ENCODE peak calls at places on chromosomes 12 and 14, in eight cellular contexts. B, Q, U, V, W, E, G and C are unnamed samples.

GRCh38 chr14:35631071-35631805 is 97.3 kb downstream of the INSM2 start:
- DNase-seq in B (no peak), Q (no peak), U (no peak), V (no peak), W (no peak), E (no peak), G (no peak), C (no peak)

GRCh38 chr14:52312872-52313492 is 1.1 kb upstream of the PTGER2 start:
- DNase-seq in B (no peak), Q (no peak), U (no peak), V (no peak), W (peak), E (peak), G (no peak), C (no peak)

GRCh38 chr14:105419305-105420091 is at the start of gene MTA1:
- DNase-seq in B (peak), Q (no peak), U (no peak), V (peak), W (no peak), E (peak), G (no peak), C (no peak)

GRCh38 chr12:113259499-113259953 is 38.3 kb downstream of the TPCN1 start:
- DNase-seq in B (no peak), Q (peak), U (no peak), V (no peak), W (peak), E (no peak), G (no peak), C (no peak)

GRCh38 chr12:85642810-85643209 is 193.4 kb downstream of the RASSF9 start:
- DNase-seq in B (no peak), Q (no peak), U (no peak), V (peak), W (peak), E (peak), G (no peak), C (no peak)

GRCh38 chr14:63394856-63395255 is 76.1 kb upstream of the GPHB5 start:
- DNase-seq in B (no peak), Q (no peak), U (no peak), V (peak), W (no peak), E (no peak), G (no peak), C (no peak)

GRCh38 chr12:29725587-29726320 is 58.0 kb downstream of the TMTC1 start:
- DNase-seq in B (no peak), Q (no peak), U (no peak), V (no peak), W (peak), E (no peak), G (no peak), C (peak)

GRCh38 chr14:46048127-46048526 is 603.5 kb downstream of the RPL10L start:
- DNase-seq in B (peak), Q (peak), U (no peak), V (peak), W (no peak), E (peak), G (no peak), C (no peak)

GRCh38 chr12:10701226-10701681 is 21.9 kb downstream of the YBX3 start:
- DNase-seq in B (no peak), Q (no peak), U (no peak), V (no peak), W (no peak), E (no peak), G (no peak), C (no peak)

GRCh38 chr14:36941783-36942521 is 230.5 kb downstream of the SLC25A21 start:
- DNase-seq in B (peak), Q (peak), U (peak), V (peak), W (peak), E (peak), G (peak), C (peak)

GRCh38 chr12:11856971-11857370 is 207.5 kb downstream of the ETV6 start:
- DNase-seq in B (no peak), Q (no peak), U (no peak), V (peak), W (no peak), E (no peak), G (no peak), C (no peak)

GRCh38 chr12:47686645-47687240 is 19.1 kb downstream of the RPAP3 start:
- DNase-seq in B (peak), Q (no peak), U (no peak), V (peak), W (peak), E (peak), G (no peak), C (no peak)

GRCh38 chr12:48235796-48236333 is 32.8 kb upstream of the OR10AD1 start:
- DNase-seq in B (no peak), Q (no peak), U (no peak), V (no peak), W (peak), E (no peak), G (no peak), C (no peak)

GRCh38 chr12:94280063-94280462 is 131.7 kb downstream of the PLXNC1 start:
- DNase-seq in B (no peak), Q (no peak), U (no peak), V (no peak), W (no peak), E (no peak), G (no peak), C (no peak)

GRCh38 chr12:122944588-122944987 is 21.7 kb downstream of the ABCB9 start:
- DNase-seq in B (no peak), Q (no peak), U (no peak), V (peak), W (peak), E (no peak), G (no peak), C (peak)

GRCh38 chr12:13339091-13339490 is 142.6 kb downstream of the EMP1 start:
- DNase-seq in B (no peak), Q (no peak), U (no peak), V (peak), W (no peak), E (no peak), G (no peak), C (no peak)

GRCh38 chr14:54815016-54815415 is 87.6 kb downstream of the GCH1 start:
- DNase-seq in B (peak), Q (no peak), U (no peak), V (no peak), W (peak), E (no peak), G (no peak), C (peak)

GRCh38 chr14:23131482-23131881 is 12.4 kb upstream of the CEBPE start:
- DNase-seq in B (no peak), Q (no peak), U (no peak), V (no peak), W (no peak), E (no peak), G (no peak), C (no peak)

GRCh38 chr12:122517877-122518276 is 8.9 kb downstream of the RSRC2 start:
- DNase-seq in B (peak), Q (no peak), U (no peak), V (peak), W (peak), E (no peak), G (no peak), C (no peak)

GRCh38 chr12:4172999-4173398 is 100.6 kb upstream of the CCND2 start:
- DNase-seq in B (no peak), Q (no peak), U (no peak), V (no peak), W (no peak), E (no peak), G (no peak), C (no peak)

GRCh38 chr14:73462815-73463214 is 4.5 kb upstream of the NUMB start:
- DNase-seq in B (no peak), Q (no peak), U (no peak), V (no peak), W (peak), E (no peak), G (no peak), C (no peak)

GRCh38 chr14:51028851-51029754 is 65.8 kb downstream of the TRIM9 start:
- DNase-seq in B (no peak), Q (no peak), U (no peak), V (peak), W (no peak), E (no peak), G (no peak), C (no peak)

GRCh38 chr14:87044807-87045206 is 948.2 kb downstream of the GALC start:
- DNase-seq in B (no peak), Q (no peak), U (no peak), V (no peak), W (no peak), E (no peak), G (no peak), C (no peak)

GRCh38 chr14:72513994-72514659 is 379.8 kb downstream of the DPF3 start:
- DNase-seq in B (peak), Q (peak), U (no peak), V (peak), W (peak), E (peak), G (no peak), C (no peak)

GRCh38 chr14:106564058-106564643 is 1037.8 kb downstream of the TMEM121 start:
- DNase-seq in B (peak), Q (no peak), U (no peak), V (no peak), W (no peak), E (peak), G (peak), C (no peak)

GRCh38 chr14:89750206-89750867 is 204.2 kb downstream of the EFCAB11 start:
- DNase-seq in B (no peak), Q (no peak), U (no peak), V (no peak), W (peak), E (no peak), G (no peak), C (no peak)

GRCh38 chr12:65941388-65941787 is 117.1 kb downstream of the HMGA2 start:
- DNase-seq in B (peak), Q (no peak), U (no peak), V (peak), W (peak), E (no peak), G (no peak), C (no peak)

GRCh38 chr12:10873374-10873773 is 10.7 kb downstream of the PRH1 start:
- DNase-seq in B (no peak), Q (no peak), U (no peak), V (no peak), W (peak), E (no peak), G (no peak), C (no peak)

GRCh38 chr14:89040438-89041244 is 216.2 kb downstream of the TTC8 start:
- DNase-seq in B (peak), Q (peak), U (peak), V (peak), W (peak), E (peak), G (peak), C (peak)

GRCh38 chr12:47110011-47110541 is 30.3 kb upstream of the AMIGO2 start:
- DNase-seq in B (no peak), Q (no peak), U (no peak), V (no peak), W (no peak), E (no peak), G (no peak), C (no peak)

GRCh38 chr14:45838597-45838996 is 585.6 kb upstream of the MIS18BP1 start:
- DNase-seq in B (peak), Q (no peak), U (no peak), V (peak), W (no peak), E (peak), G (no peak), C (no peak)

GRCh38 chr14:104385189-104386135 is 194.1 kb upstream of the C14orf180 start:
- DNase-seq in B (no peak), Q (no peak), U (no peak), V (no peak), W (no peak), E (no peak), G (no peak), C (no peak)

GRCh38 chr12:94140556-94140955 is 7.8 kb upstream of the PLXNC1 start:
- DNase-seq in B (peak), Q (no peak), U (no peak), V (no peak), W (peak), E (peak), G (no peak), C (no peak)

GRCh38 chr14:23071975-23072539 is 14.7 kb upstream of the CDH24 start:
- DNase-seq in B (peak), Q (no peak), U (no peak), V (peak), W (no peak), E (no peak), G (no peak), C (peak)

GRCh38 chr14:79514700-79515099 is 696.6 kb downstream of the DIO2 start:
- DNase-seq in B (peak), Q (no peak), U (no peak), V (peak), W (peak), E (no peak), G (no peak), C (no peak)

GRCh38 chr12:19945559-19946485 is 422.5 kb upstream of the PDE3A start:
- DNase-seq in B (no peak), Q (peak), U (no peak), V (no peak), W (peak), E (no peak), G (no peak), C (no peak)

GRCh38 chr12:101207086-101207780 is 2.8 kb downstream of the SLC5A8 start:
- DNase-seq in B (no peak), Q (no peak), U (no peak), V (peak), W (no peak), E (no peak), G (no peak), C (no peak)

GRCh38 chr14:20697273-20698017 is 8.9 kb downstream of the ANG start:
- DNase-seq in B (peak), Q (peak), U (peak), V (peak), W (peak), E (peak), G (peak), C (peak)

GRCh38 chr14:105439179-105439578 is 19.6 kb downstream of the MTA1 start:
- DNase-seq in B (no peak), Q (no peak), U (no peak), V (no peak), W (no peak), E (no peak), G (no peak), C (no peak)

GRCh38 chr12:106275458-106275857 is 27.1 kb upstream of the TCP11L2 start:
- DNase-seq in B (no peak), Q (no peak), U (no peak), V (no peak), W (no peak), E (no peak), G (no peak), C (no peak)